ENCODE peak calls at places on chromosome 5, in five cellular contexts. J is A549, B is thyroid gland, L is lower leg skin, V is stomach. P is an unnamed sample.

GRCh38 chr5:148844433-148845279 is 18.2 kb downstream of the ADRB2 start:
- DNase-seq in J (no peak), B (no peak), L (no peak), V (no peak), P (no peak)

GRCh38 chr5:169875091-169875727 is 105.1 kb downstream of the INSYN2B start:
- DNase-seq in J (no peak), B (no peak), L (peak; percentile 49), V (no peak), P (no peak)

GRCh38 chr5:42666821-42667325 is 89.7 kb upstream of the CCDC152 start:
- DNase-seq in J (no peak), B (no peak), L (no peak), V (no peak), P (no peak)

GRCh38 chr5:92653730-92654461 is 927.1 kb downstream of the NR2F1-AS1 start:
- DNase-seq in J (no peak), B (no peak), L (no peak), V (no peak), P (no peak)

GRCh38 chr5:106324356-106324755 is 1346.4 kb downstream of the EFNA5 start:
- DNase-seq in J (no peak), B (no peak), L (no peak), V (no peak), P (no peak)

GRCh38 chr5:53333160-53333559 is 147.3 kb upstream of the FST start:
- DNase-seq in J (no peak), B (no peak), L (no peak), V (no peak), P (no peak)

GRCh38 chr5:142982821-142983200 is 212.6 kb downstream of the ARHGAP26 start:
- DNase-seq in J (no peak), B (no peak), L (no peak), V (no peak), P (no peak)

GRCh38 chr5:155275214-155275613 is 261.7 kb downstream of the KIF4B start:
- DNase-seq in J (no peak), B (no peak), L (no peak), V (no peak), P (no peak)

GRCh38 chr5:112697301-112697700 is 40.4 kb upstream of the APC start:
- DNase-seq in J (no peak), B (no peak), L (no peak), V (no peak), P (no peak)

GRCh38 chr5:178266581-178266980 is 34.0 kb upstream of the PHYKPL start:
- DNase-seq in J (no peak), B (no peak), L (no peak), V (no peak), P (no peak)

GRCh38 chr5:141517902-141518610 is 29.2 kb downstream of the PCDHGC5 start:
- DNase-seq in J (no peak), B (no peak), L (no peak), V (no peak), P (no peak)

GRCh38 chr5:160020266-160020770 is 11.4 kb downstream of the TTC1 start:
- DNase-seq in J (no peak), B (no peak), L (no peak), V (no peak), P (no peak)

GRCh38 chr5:65913519-65913918 is 12.9 kb upstream of the ERBIN start:
- DNase-seq in J (no peak), B (no peak), L (no peak), V (no peak), P (no peak)

GRCh38 chr5:56941981-56942380 is 9.9 kb downstream of the MIER3 start:
- DNase-seq in J (no peak), B (no peak), L (no peak), V (no peak), P (no peak)

DNA sequence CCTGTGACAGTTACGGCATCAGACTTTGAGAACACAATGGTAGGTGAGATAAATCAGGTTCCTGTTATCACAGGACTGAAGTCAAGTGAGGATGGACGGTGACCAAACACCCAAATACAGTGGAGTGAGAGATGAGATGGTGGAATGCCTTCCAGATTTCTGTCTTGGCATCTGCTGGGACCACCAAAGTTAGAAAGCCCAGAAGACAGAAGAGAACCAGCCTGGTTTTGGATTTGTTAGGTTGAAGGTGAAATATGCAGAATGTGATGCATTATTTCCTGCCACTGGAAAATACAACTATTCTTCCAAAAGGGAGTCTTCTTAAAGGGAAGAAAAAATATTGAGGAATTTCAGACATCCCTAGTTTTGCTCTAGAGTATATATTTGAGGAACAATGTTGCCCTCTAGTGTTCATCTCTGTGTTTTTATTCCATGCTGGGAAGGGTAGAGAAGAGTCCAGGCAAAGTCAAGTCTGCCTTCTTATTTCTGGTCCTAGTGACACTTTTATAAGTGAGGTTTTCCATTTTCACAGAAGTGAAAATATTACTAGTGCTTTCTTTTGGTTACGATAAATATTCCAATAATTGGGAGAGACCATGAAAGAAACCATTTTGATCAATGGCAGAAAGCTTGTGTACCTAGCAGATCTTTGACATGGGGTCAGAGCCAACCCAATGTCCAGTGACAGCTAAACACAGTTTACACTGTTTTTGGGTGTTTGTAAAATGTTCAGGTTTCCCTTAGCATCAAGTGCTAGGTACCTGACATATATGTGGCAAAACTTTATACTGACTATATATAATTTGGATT is 142.3 kb upstream of the ANKH start:
- DNase-seq in J (peak; percentile 76), B (no peak), L (no peak), V (no peak), P (no peak)
- TF ChIP-seq POLR2A in J (no peak), B (no peak), L (no peak), V (no peak), P (no peak)

DNA sequence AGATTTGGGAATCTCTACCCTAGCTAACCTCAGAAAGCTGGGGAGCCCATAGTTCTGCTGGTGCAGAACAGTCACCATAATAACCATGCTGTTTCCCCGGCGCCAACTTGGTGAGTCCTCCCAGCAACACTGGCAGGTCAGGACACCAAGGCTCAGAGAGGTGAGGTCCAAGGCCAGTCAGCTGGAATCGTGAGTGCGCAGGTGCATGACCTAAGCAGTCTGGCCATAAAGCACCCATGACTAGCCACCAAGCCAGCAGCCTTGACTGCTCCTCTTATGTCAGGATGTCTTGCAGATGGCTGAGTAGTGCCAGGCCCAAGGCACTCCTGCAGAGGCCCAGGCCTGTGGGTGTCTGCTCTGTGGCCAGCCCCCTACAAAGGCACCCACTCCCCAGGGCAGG is 2.6 kb downstream of the RNF44 start:
- DNase-seq in J (peak; percentile 49), B (peak; percentile 29), L (no peak), V (no peak), P (no peak)
- TF ChIP-seq POLR2A in J (no peak), B (no peak), L (no peak), V (no peak), P (no peak)

DNA sequence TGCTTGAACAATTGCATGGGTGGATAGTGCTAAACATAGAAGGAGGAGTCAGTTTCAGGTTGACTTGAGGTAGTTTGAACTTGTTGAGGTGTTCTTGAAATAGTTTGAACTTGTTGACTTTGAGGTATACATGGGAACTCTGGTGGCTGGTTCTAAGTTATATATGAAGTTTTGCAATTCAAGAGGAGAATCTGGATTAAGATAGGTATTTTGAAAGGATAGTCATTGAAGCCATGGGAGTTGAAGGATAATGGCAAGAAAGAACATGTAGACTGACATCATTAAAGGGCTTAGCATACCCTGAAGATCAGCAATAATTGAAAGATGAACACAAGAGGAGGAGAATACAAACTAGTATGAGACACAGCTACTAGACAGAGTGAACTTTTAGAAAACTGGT is 181.9 kb upstream of the MRPS30 start:
- DNase-seq in J (no peak), B (no peak), L (no peak), V (no peak), P (no peak)
- TF ChIP-seq POLR2A in J (no peak), B (no peak), L (no peak), V (no peak), P (no peak)

GRCh38 chr5:38468202-38468656 is 88.2 kb downstream of the LIFR start:
- DNase-seq in J (peak; percentile 74), B (no peak), L (no peak), V (no peak), P (peak; percentile 94)

GRCh38 chr5:38465045-38465444 is 91.4 kb downstream of the LIFR start:
- DNase-seq in J (no peak), B (no peak), L (no peak), V (no peak), P (no peak)

GRCh38 chr5:38467353-38468040 is 88.9 kb downstream of the LIFR start:
- DNase-seq in J (no peak), B (peak; percentile 60), L (no peak), V (peak; percentile 38), P (peak; percentile 29)

GRCh38 chr5:38465702-38466443 is 90.6 kb downstream of the LIFR start:
- DNase-seq in J (no peak), B (no peak), L (no peak), V (no peak), P (no peak)

DNA sequence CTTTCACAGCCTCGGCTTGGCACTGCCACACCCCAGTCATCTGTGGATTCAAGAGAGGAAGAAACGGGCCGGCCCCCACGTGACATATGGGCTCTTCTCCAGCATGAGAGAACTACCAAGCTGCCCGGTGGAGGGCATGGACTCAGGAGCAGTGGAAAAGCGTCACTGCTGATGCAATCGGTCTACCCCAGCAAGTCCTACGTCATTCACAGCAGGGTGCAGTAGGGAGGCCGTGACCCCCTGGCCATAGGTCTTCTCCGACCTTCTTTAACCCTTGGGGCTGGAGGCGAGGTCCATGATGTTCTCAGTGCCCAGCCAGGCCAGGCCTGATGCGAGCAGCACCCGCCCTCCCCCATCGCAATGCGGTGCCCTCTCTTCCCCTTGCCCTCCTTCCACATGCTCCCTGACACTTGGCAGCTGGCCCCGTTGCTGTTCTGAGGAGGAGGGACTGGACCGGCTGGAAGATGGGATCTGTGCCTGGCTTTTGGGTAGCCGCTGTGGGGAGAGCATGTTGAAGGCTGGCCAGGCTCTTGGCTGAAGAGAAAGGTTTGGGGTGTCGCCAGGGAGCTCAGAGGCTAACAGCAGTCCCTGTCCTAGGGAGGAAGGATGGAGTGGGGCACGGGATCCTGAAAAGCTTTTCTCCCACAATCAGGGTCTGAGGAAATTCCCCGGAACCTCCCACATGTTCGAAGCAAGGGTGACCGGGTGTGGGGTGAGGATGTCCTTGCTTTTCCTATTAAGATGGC is 89.8 kb downstream of the LIFR start:
- DNase-seq in J (peak; percentile 63), B (peak; percentile 34), L (no peak), V (peak; percentile 34), P (peak; percentile 47)
- TF ChIP-seq POLR2A in J (no peak), B (no peak), L (no peak), V (no peak), P (no peak)